ENCODE peak calls at places on chromosomes 4 and X, in four cellular contexts. G is IMR-90, L is HepG2, B is A549. I is an unnamed sample.

GRCh38 chr4:10285028-10285427 is 168.4 kb upstream of the WDR1 start:
- DNase-seq in G (no peak), B (no peak), L (no peak), I (no peak)

GRCh38 chr4:177879851-177880250 is 437.6 kb upstream of the AGA start:
- DNase-seq in G (no peak), L (no peak), B (peak; percentile 1), I (no peak)

GRCh38 chrX:100449696-100450606 is 39.9 kb upstream of the PCDH19 start:
- DNase-seq in B (no peak), L (no peak), G (no peak), I (no peak)

GRCh38 chr4:40769266-40769665 is 19.5 kb downstream of the NSUN7 start:
- DNase-seq in G (peak; percentile 37), L (no peak), B (no peak), I (no peak)

GRCh38 chr4:83552085-83552484 is 16.2 kb downstream of the GPAT3 start:
- DNase-seq in B (no peak), L (peak; percentile 42), G (no peak), I (no peak)

GRCh38 chrX:129840334-129840733 is 3.4 kb downstream of the ZDHHC9 start:
- DNase-seq in L (peak; percentile 50), B (no peak), G (no peak), I (no peak)

GRCh38 chr4:24734511-24734910 is 60.9 kb upstream of the SOD3 start:
- DNase-seq in L (no peak), G (peak; percentile 7), B (no peak), I (no peak)

GRCh38 chrX:138847930-138848329 is 136.4 kb upstream of the FGF13 start:
- DNase-seq in G (no peak), B (no peak), L (no peak), I (no peak)

GRCh38 chr4:131499139-131499873 is 1649.8 kb upstream of the PCDH10 start:
- DNase-seq in G (peak; percentile 35), B (no peak), L (no peak), I (no peak)

GRCh38 chrX:38656350-38656915 is 95.1 kb downstream of the TSPAN7 start:
- DNase-seq in L (no peak), B (no peak), G (no peak), I (no peak)
- TF ChIP-seq BHLHE40 in L (no peak), B (no peak), G (no peak), I (no peak)

GRCh38 chr4:151804821-151805220 is 44.0 kb upstream of the GATB start:
- DNase-seq in B (no peak), L (no peak), G (peak; percentile 21), I (no peak)
- TF ChIP-seq BHLHE40 in B (no peak), L (no peak), G (no peak), I (no peak)

DNA sequence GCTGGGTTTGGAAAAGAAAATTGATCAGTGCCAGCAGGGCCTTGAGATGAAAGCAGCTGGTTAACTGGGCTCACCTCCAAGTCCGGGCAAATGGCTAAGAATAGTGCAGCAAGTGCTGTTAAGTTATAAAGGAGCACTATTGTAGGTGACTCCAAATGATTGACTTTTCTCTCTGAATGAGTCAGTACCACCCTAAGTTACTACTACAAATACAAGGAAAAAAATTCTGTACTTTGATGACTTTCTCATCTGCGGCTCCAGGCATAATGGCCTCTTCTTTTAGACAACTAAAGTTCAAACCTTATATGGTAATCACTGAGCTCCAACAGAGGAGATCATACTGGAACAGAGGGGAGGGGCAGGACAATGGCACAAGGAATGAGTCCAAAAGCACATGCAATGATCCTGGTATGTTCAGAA is 733.4 kb upstream of the INTU start:
- DNase-seq in B (no peak), G (peak; percentile 94), L (no peak), I (no peak)
- TF ChIP-seq BHLHE40 in B (no peak), G (no peak), L (no peak), I (no peak)

DNA sequence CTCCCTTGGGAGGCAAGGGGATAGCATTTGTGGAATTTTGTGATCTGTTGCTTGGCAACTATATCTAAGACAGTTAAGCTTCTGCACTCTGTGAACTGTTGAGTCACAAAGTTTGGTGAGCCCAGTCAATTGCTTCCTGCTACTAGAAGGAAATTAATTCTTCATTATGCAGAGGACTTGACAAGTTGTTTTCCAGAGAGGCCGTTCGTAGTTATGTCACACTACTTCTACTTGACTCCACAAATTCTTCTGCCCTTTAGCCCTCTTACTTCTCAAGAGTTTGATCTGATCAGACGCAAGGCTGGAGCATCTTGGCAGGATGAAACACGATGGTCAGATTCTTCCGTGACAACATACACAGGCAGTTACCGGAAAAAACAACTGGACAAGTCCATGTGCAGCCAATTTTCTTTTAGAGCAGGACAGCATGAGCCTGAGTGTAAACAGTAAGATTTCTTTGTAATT is at the start of gene C4orf51:
- DNase-seq in L (peak; percentile 10), G (peak; percentile 75), B (no peak), I (no peak)
- TF ChIP-seq BHLHE40 in L (no peak), G (no peak), B (no peak), I (no peak)

DNA sequence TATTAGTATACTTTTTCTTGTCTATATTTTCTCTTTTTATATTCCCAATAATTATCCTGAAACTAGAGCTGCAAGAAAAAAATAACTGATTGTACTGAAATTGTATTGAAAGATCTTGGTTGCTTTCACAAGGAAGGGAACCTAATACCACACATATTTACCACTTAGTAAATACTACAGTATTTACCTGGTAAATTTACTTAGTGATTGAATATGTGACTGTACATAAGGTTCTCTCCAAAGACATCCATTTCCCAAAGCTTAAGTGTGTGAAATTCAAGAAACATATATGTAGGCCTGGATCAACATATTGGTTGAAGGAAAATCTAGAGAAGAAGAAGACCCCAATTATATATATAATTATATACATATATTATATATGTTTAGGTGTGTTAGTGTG is 1272.7 kb downstream of the C4orf33 start:
- DNase-seq in G (no peak), B (no peak), L (no peak), I (no peak)
- TF ChIP-seq BHLHE40 in G (no peak), B (no peak), L (no peak), I (no peak)

DNA sequence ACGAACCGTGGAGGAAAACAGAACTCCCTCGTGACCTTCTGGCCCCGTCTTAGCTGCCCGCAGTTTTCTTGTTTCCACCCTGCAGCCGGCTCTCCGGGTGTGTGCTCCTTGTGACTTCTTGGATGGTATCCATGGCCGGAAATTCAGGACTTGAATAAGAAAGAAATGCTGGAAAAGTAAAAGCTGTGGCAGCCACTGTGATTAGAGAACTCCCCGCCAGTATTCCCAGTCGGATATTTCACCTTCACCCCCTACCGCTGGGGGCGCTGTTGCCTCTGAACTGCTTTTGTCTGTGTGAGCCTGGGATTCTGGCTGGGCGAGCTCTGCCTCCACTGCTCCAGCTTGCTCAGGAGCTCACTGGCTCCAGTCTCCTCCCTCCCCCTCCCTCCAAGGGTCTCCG is 41.5 kb upstream of the CYP4V2 start:
- DNase-seq in B (no peak), L (peak; percentile 39), G (no peak), I (no peak)
- TF ChIP-seq BHLHE40 in B (no peak), L (no peak), G (no peak), I (no peak)

GRCh38 chr4:169885893-169886292 is 128.1 kb upstream of the HPF1 start:
- DNase-seq in B (no peak), L (no peak), G (no peak), I (no peak)
- TF ChIP-seq BHLHE40 in B (no peak), L (no peak), G (no peak), I (no peak)

DNA sequence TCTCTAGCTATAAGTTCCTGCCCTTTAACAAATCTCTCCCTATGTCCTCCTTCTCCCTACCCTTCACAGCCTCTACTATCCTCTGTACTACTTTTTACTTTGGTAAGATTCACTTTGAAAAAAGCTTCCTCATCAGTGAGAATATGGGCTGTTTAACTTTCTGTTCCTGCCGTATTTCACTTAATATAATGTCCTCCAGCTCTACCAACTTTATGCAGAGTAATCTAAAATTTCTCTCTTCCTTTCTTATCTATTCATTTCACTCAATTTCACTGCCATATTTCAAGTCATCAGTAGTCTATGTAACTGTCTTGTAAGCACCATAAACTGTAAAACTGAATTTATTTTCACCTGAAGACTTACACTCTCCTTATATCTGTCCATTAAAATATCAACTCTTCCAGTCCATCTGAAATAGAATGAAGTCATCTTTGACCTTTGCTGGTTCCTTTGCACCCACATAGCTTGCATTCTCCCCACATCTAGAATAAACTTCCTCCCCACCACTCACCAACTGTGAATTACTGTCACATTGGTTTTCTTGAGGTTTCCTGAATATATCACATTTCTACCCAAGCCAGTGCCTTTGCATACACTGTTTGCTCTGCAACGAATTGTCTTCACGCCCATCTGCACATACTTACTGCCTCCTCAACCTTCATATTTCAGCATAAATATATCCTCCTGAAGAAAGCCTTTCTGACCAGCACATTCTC is 54.6 kb downstream of the ARAP2 start:
- DNase-seq in L (no peak), B (no peak), G (no peak), I (no peak)
- TF ChIP-seq BHLHE40 in L (no peak), B (no peak), G (no peak), I (no peak)

DNA sequence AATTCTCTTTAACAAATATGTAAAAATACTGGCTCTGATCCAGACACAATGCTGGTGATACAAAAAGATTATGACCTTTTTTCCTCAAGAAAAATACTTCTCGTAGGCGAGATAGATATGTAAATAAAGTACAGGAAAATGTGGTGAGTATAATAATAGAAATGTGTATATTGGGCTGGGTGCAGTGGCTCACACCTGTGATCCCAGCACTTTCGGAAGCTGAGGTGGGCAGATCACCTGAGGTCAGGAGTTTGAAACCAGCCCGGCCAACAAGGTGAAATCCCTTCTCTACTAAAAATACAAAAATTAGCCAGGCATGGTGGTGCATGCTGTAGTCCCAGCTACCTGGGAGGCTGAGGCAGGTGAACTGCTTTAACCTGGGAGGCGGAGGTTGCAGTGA is 55.0 kb downstream of the MRPL1 start:
- DNase-seq in L (no peak), G (no peak), B (no peak), I (no peak)
- TF ChIP-seq BHLHE40 in L (no peak), G (no peak), B (no peak), I (no peak)

DNA sequence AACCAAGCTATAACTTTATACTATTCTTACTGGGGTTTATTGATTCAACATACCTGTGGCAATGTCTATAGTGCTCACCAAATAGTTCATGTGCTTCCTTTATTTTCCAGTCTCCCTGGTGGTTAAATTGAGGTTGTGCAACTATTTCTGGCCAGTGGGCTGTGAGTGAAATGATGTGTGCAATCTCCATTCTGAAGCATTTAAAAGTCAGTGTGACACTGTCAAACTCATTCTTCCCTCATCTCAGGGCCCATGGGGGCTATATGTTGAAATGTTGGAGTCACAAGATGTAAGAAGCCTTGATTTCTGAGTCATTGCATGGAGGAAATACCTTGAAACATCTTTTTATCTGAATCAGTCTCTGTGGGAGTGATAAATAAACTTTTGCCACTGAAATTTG is 414.3 kb upstream of the RPS6KA3 start:
- DNase-seq in L (no peak), B (no peak), G (no peak), I (no peak)
- TF ChIP-seq BHLHE40 in L (no peak), B (no peak), G (no peak), I (no peak)